ENCODE peak calls at places on chromosomes 3 and 15, in eight cellular contexts. F, E, J, V, U, S, P and R are unnamed samples.

GRCh38 chr15:94673801-94674200 is 442.4 kb downstream of the MCTP2 start:
- DNase-seq in S (no peak), J (no peak), P (no peak), V (no peak), U (no peak), E (no peak), F (no peak), R (peak)

GRCh38 chr3:157239082-157239704 is 79.2 kb upstream of the CCNL1 start:
- DNase-seq in V (peak), P (peak), J (no peak), F (peak), S (peak), E (peak), U (no peak), R (no peak)

GRCh38 chr3:42652251-42652610 is 1.3 kb upstream of the ZBTB47 start:
- DNase-seq in S (no peak), P (no peak), E (no peak), J (no peak), F (no peak), V (no peak), U (no peak), R (no peak)

GRCh38 chr3:194806991-194807685 is 121.5 kb downstream of the FAM43A start:
- DNase-seq in S (no peak), V (no peak), E (peak), J (no peak), U (peak), P (peak), F (no peak), R (no peak)

GRCh38 chr15:68565701-68566100 is 13.1 kb upstream of the CORO2B start:
- DNase-seq in U (no peak), F (no peak), S (no peak), P (no peak), J (no peak), E (no peak), V (no peak), R (peak)

GRCh38 chr3:43294975-43295374 is 8.6 kb downstream of the SNRK start:
- DNase-seq in U (no peak), J (no peak), S (no peak), V (no peak), E (no peak), P (no peak), F (no peak), R (no peak)

GRCh38 chr3:188220988-188221818 is 67.2 kb downstream of the LPP start:
- DNase-seq in S (peak), J (peak), P (no peak), F (no peak), U (no peak), V (no peak), E (no peak), R (no peak)

GRCh38 chr3:98561727-98562521 is 30.1 kb downstream of the GPR15 start:
- DNase-seq in E (no peak), J (no peak), S (no peak), P (no peak), V (no peak), F (no peak), U (no peak), R (no peak)

GRCh38 chr15:47817825-47818681 is 100.7 kb downstream of the SEMA6D start:
- DNase-seq in S (no peak), E (no peak), V (no peak), F (peak), J (no peak), P (no peak), U (no peak), R (no peak)

GRCh38 chr3:48847586-48848423 is at the start of gene PRKAR2A:
- DNase-seq in V (peak), J (peak), E (peak), U (peak), S (peak), F (peak), P (peak), R (peak)

GRCh38 chr3:193702967-193703366 is 110.0 kb downstream of the OPA1 start:
- DNase-seq in V (no peak), P (no peak), S (no peak), E (peak), J (no peak), F (no peak), U (no peak), R (no peak)

GRCh38 chr3:13844286-13844685 is 35.6 kb downstream of the WNT7A start:
- DNase-seq in U (no peak), J (no peak), V (no peak), P (no peak), F (no peak), S (no peak), E (no peak), R (no peak)

GRCh38 chr15:75104804-75105557 is 81.6 kb downstream of the PPCDC start:
- DNase-seq in V (peak), F (no peak), U (peak), E (peak), J (no peak), P (peak), S (peak), R (peak)

GRCh38 chr3:151630035-151630434 is 103.7 kb upstream of the AADACL2 start:
- DNase-seq in P (no peak), E (no peak), V (no peak), J (no peak), S (no peak), U (no peak), F (no peak), R (no peak)

GRCh38 chr15:66617137-66618090 is 51.6 kb upstream of the LCTL start:
- DNase-seq in V (peak), P (peak), S (peak), E (peak), J (peak), U (peak), F (peak), R (no peak)

GRCh38 chr3:160968731-160969130 is 136.4 kb downstream of the B3GALNT1 start:
- DNase-seq in J (no peak), F (peak), U (no peak), V (no peak), E (no peak), S (no peak), P (no peak), R (no peak)

GRCh38 chr3:53328750-53329149 is 18.6 kb downstream of the DCP1A start:
- DNase-seq in F (no peak), S (no peak), P (no peak), V (no peak), U (no peak), E (peak), J (no peak), R (no peak)

GRCh38 chr3:171566803-171567422 is 106.7 kb upstream of the TNIK start:
- DNase-seq in S (no peak), U (no peak), J (no peak), F (peak), E (peak), P (no peak), V (no peak), R (no peak)

GRCh38 chr3:177370396-177370795 is 173.1 kb upstream of the TBL1XR1 start:
- DNase-seq in P (no peak), S (no peak), E (no peak), V (no peak), J (no peak), F (no peak), U (no peak), R (no peak)

GRCh38 chr3:52983336-52983807 is 62.5 kb downstream of the SFMBT1 start:
- DNase-seq in E (no peak), V (no peak), P (no peak), S (peak), F (no peak), J (no peak), U (no peak), R (no peak)

GRCh38 chr3:113210608-113211369 is 568 bp upstream of the BOC start:
- DNase-seq in U (no peak), F (peak), V (no peak), E (peak), S (no peak), P (no peak), J (no peak), R (no peak)

GRCh38 chr3:136437006-136437405 is 186.9 kb downstream of the PCCB start:
- DNase-seq in V (no peak), F (no peak), P (no peak), U (no peak), E (no peak), J (no peak), S (no peak), R (no peak)

GRCh38 chr3:122183521-122183892 is at the start of gene CASR:
- DNase-seq in P (no peak), V (no peak), F (peak), J (no peak), E (peak), U (peak), S (peak), R (peak)

GRCh38 chr3:168312991-168313390 is 217.3 kb upstream of the GOLIM4 start:
- DNase-seq in J (no peak), E (no peak), S (no peak), V (no peak), U (no peak), F (no peak), P (no peak), R (no peak)

GRCh38 chr15:88655780-88656488 is 17.1 kb downstream of the ISG20 start:
- DNase-seq in J (no peak), S (no peak), F (no peak), P (peak), V (peak), U (no peak), E (no peak), R (peak)

GRCh38 chr15:59501531-59502113 is 63.6 kb downstream of the FAM81A start:
- DNase-seq in S (peak), F (peak), V (no peak), J (no peak), E (peak), U (no peak), P (peak), R (no peak)

GRCh38 chr15:44734839-44735481 is 1.4 kb upstream of the TRIM69 start:
- DNase-seq in U (no peak), S (no peak), J (no peak), E (no peak), F (no peak), P (no peak), V (no peak), R (no peak)
- H3K27ac ChIP-seq in U (no peak), S (no peak), J (peak), E (no peak), F (no peak), P (no peak), V (peak), R (no peak)

GRCh38 chr15:70142072-70142321 is 44.3 kb upstream of the TLE3 start:
- DNase-seq in J (no peak), E (no peak), F (no peak), U (no peak), V (no peak), P (no peak), S (no peak), R (no peak)
- H3K27ac ChIP-seq in J (no peak), E (no peak), F (no peak), U (no peak), V (no peak), P (no peak), S (no peak), R (no peak)

GRCh38 chr15:63016234-63016633 is 26.3 kb upstream of the TPM1 start:
- DNase-seq in V (no peak), E (no peak), U (no peak), F (no peak), P (no peak), S (no peak), J (no peak), R (no peak)

GRCh38 chr15:63013052-63013808 is 29.3 kb upstream of the TPM1 start:
- DNase-seq in V (no peak), S (no peak), U (peak), J (no peak), F (no peak), P (no peak), E (peak), R (no peak)

GRCh38 chr15:63014578-63014977 is 28.0 kb upstream of the TPM1 start:
- DNase-seq in F (no peak), S (no peak), J (no peak), E (no peak), U (no peak), P (no peak), V (no peak), R (no peak)

GRCh38 chr15:63018639-63019038 is 23.9 kb upstream of the TPM1 start:
- DNase-seq in V (no peak), F (no peak), P (no peak), S (no peak), J (no peak), U (no peak), E (peak), R (no peak)

DNA sequence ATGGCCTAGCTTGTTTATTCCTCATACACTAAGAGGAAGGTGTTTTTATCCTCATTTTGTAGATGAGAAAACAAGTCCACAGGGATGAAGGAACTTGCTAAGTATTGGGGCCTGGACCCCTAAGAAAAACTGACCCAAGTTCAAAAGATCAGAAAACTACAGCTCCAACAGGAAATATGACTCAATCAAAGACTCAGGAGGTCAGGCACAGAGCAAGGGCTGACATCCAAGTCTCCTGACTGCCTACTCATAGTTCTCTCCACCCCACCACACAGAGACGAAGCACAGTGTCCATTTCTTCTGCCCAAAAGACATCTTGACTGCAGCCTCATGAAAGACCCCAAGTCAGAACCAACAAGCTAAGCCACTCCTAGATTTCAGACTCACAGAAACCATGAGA is 26.9 kb upstream of the TPM1 start:
- DNase-seq in S (peak), P (peak), V (no peak), F (no peak), U (peak), J (no peak), E (peak), R (no peak)
- H3K27ac ChIP-seq in S (no peak), P (peak), V (no peak), F (no peak), U (peak), J (peak), E (no peak), R (peak)

DNA sequence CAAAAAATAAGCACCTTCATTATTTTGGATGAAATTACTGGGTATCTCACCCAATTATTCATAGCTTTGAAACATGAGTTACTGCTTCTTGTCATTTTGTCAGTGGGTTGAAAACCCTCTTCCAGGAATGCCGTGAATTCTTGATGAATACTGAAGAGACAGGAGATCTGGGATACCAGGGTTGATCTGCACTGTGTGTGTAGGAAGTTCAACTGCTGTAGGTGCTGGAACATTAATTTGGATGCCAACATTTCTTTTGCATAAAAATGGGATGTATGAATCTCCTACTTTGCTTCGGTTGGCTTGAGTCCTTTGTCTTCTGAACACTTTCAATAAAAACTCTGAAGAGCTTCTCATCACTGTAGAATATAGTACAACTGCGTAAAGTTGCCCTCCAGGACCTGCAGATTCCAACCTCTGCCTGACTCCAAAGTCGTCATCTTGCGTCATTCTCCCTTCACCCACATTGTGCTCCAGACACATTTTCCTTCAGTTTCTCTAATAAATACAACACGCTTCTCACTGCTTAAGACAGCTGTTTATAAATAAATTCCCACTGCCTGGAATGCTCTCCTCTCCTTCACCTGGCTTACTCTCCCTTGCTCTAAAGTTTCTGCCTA is 312.7 kb upstream of the TGFBR2 start:
- DNase-seq in E (peak), U (no peak), F (no peak), P (no peak), S (no peak), V (no peak), J (no peak), R (no peak)
- H3K27ac ChIP-seq in E (no peak), U (no peak), F (no peak), P (no peak), S (no peak), V (no peak), J (no peak), R (peak)

GRCh38 chr3:9028134-9028533 is 64.9 kb upstream of the RAD18 start:
- DNase-seq in J (peak), U (no peak), V (peak), S (peak), P (peak), F (no peak), E (peak), R (no peak)
- H3K27ac ChIP-seq in J (no peak), U (no peak), V (no peak), S (no peak), P (no peak), F (no peak), E (no peak), R (no peak)

GRCh38 chr15:100761253-100761935 is 118.2 kb upstream of the ALDH1A3 start:
- DNase-seq in F (no peak), J (no peak), U (no peak), E (no peak), V (no peak), S (no peak), P (no peak), R (no peak)
- H3K27ac ChIP-seq in F (no peak), J (no peak), U (no peak), E (no peak), V (no peak), S (no peak), P (no peak), R (no peak)

DNA sequence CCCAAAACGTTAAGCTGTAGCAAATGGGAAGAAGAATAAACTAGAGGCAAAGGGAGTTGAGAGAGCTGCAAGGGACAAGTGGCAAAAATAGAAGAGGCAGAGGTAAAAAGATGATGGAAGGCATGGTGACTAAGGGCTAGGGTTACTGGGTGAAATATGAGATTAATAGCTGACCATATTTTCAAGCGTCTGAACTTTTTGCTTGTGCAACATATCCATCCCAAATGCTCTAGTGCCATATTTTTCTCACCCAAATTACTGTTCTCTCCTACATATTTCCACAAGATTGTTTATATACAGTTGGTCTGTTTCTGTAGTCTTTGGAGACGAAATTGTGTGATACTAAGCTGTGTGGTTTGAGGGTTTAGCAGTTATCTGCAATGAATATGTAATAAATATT is 145.5 kb downstream of the GMNC start:
- DNase-seq in F (no peak), P (no peak), S (no peak), E (no peak), V (no peak), J (no peak), U (no peak), R (no peak)
- H3K27ac ChIP-seq in F (no peak), P (no peak), S (no peak), E (no peak), V (no peak), J (no peak), U (no peak), R (no peak)